ENCODE peak calls at places on chromosomes 3 and 15, in ten cellular contexts. K, G, F, X, Q, A, I, L, R and J are unnamed samples.

GRCh38 chr3:49721165-49721860 is 1.8 kb upstream of the AMIGO3 start:
- DNase-seq in K (no peak), G (no peak), F (no peak), X (no peak), Q (no peak), A (no peak), I (peak), L (no peak), R (no peak), J (no peak)

GRCh38 chr3:97838393-97838792 is 16.6 kb downstream of the CRYBG3 start:
- DNase-seq in K (no peak), G (no peak), F (no peak), X (no peak), Q (no peak), A (no peak), I (no peak), L (no peak), R (no peak), J (no peak)

GRCh38 chr3:129211772-129212171 is 28.1 kb upstream of the CNBP start:
- DNase-seq in K (peak), G (peak), F (peak), X (no peak), Q (peak), A (no peak), I (peak), L (peak), R (peak), J (peak)

GRCh38 chr3:158770254-158771017 is 31.4 kb upstream of the MFSD1 start:
- DNase-seq in K (no peak), G (peak), F (no peak), X (no peak), Q (no peak), A (no peak), I (no peak), L (no peak), R (no peak), J (no peak)

GRCh38 chr3:120503727-120504616 is 53.2 kb upstream of the FSTL1 start:
- DNase-seq in K (no peak), G (no peak), F (no peak), X (no peak), Q (no peak), A (no peak), I (no peak), L (no peak), R (no peak), J (no peak)

GRCh38 chr3:171088984-171089754 is 62.6 kb upstream of the SLC2A2 start:
- DNase-seq in K (no peak), G (peak), F (no peak), X (peak), Q (no peak), A (no peak), I (no peak), L (no peak), R (no peak), J (no peak)

GRCh38 chr15:50880651-50881114 is 27.8 kb upstream of the AP4E1 start:
- DNase-seq in K (no peak), G (peak), F (no peak), X (no peak), Q (no peak), A (no peak), I (no peak), L (no peak), R (no peak), J (no peak)

GRCh38 chr3:67000006-67000405 is 1.9 kb downstream of the KBTBD8 start:
- DNase-seq in K (no peak), G (peak), F (no peak), X (no peak), Q (no peak), A (no peak), I (no peak), L (no peak), R (no peak), J (peak)

GRCh38 chr3:3127432-3128010 is 781 bp downstream of the TRNT1 start:
- DNase-seq in K (no peak), G (peak), F (no peak), X (no peak), Q (peak), A (peak), I (no peak), L (peak), R (no peak), J (no peak)

GRCh38 chr3:62211675-62212429 is 161.5 kb downstream of the FEZF2 start:
- DNase-seq in K (no peak), G (no peak), F (no peak), X (no peak), Q (peak), A (no peak), I (no peak), L (peak), R (no peak), J (no peak)
- TF ChIP-seq CTCF in K (no peak), G (no peak), F (no peak), X (no peak), Q (no peak), A (no peak), I (no peak), L (no peak), R (no peak), J (no peak)

DNA sequence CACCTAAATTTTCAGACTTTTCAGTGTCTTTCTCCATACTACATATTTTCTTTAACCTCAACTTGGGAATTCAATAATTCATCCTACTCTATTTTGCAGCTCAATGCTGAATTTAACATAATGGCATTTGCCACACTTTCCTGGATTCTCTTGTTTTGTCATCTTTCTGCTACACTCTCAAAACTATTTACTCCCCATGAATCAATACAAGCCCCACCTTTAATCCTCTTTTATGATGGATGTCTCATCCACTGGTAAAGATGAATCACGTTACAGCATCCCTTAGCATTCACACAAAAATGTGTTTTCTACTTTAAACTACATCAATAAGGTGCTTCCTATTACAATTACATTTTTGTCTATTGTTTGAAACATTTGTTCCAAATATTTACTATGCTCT is 19.6 kb upstream of the CHMP2B start:
- DNase-seq in K (no peak), G (peak), F (no peak), X (no peak), Q (no peak), A (no peak), I (no peak), L (peak), R (no peak), J (no peak)
- TF ChIP-seq CTCF in K (no peak), G (no peak), F (no peak), X (no peak), Q (no peak), A (no peak), I (no peak), L (no peak), R (no peak), J (no peak)

DNA sequence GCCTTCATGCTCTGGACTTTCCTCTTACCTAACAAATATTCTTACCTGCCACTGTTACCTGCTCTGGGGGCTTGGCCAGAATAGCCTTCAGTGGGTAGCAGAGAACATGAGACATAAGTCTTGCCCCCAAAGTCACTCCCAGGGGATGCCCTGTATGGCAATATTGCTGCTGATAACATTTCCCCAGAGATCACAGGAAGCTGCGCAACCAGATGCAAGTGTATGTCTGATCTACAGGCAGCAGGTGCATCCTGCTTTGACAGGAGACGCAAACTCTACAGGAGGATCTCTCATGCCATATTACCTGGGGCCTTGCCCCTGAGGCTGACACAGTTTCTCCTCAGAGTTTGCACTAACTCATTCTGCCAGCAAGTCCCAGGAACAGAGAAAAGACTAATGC is 174.4 kb upstream of the LPP start:
- DNase-seq in K (no peak), G (no peak), F (peak), X (no peak), Q (no peak), A (no peak), I (no peak), L (no peak), R (no peak), J (no peak)
- TF ChIP-seq CTCF in K (no peak), G (no peak), F (no peak), X (no peak), Q (no peak), A (no peak), I (no peak), L (no peak), R (no peak), J (no peak)

GRCh38 chr3:146382386-146382785 is 87.0 kb downstream of the PLSCR2 start:
- DNase-seq in K (no peak), G (peak), F (no peak), X (peak), Q (peak), A (no peak), I (no peak), L (peak), R (no peak), J (no peak)
- TF ChIP-seq CTCF in K (no peak), G (no peak), F (no peak), X (peak), Q (peak), A (no peak), I (no peak), L (peak), R (no peak), J (no peak)

DNA sequence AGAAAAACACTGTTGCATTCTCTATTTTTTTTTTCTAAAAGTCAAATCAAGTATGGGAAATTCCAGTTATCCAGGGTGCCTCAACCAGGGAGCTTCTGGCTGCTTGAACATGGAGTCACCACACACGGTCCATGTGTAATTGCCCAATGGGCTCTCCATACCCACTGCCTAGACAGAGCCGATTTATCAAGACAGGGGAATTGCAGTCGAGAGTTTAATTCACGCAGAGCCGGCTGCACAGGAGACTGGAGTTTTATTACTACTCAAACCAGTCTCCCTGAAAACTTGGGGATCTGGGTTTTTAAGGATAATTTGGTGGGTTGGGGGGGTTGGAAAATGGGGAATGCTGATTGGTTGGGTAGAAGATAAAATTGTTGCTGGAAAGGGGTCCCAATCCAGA is 149.8 kb downstream of the TJP1 start:
- DNase-seq in K (no peak), G (no peak), F (no peak), X (no peak), Q (no peak), A (no peak), I (peak), L (no peak), R (no peak), J (no peak)
- TF ChIP-seq CTCF in K (no peak), G (no peak), F (no peak), X (no peak), Q (no peak), A (no peak), I (no peak), L (no peak), R (no peak), J (no peak)

GRCh38 chr3:155270485-155271342 is 22.8 kb downstream of the STRIT1 start:
- DNase-seq in K (no peak), G (peak), F (no peak), X (no peak), Q (no peak), A (no peak), I (no peak), L (no peak), R (no peak), J (no peak)
- TF ChIP-seq CTCF in K (no peak), G (no peak), F (no peak), X (no peak), Q (no peak), A (no peak), I (no peak), L (no peak), R (no peak), J (no peak)

DNA sequence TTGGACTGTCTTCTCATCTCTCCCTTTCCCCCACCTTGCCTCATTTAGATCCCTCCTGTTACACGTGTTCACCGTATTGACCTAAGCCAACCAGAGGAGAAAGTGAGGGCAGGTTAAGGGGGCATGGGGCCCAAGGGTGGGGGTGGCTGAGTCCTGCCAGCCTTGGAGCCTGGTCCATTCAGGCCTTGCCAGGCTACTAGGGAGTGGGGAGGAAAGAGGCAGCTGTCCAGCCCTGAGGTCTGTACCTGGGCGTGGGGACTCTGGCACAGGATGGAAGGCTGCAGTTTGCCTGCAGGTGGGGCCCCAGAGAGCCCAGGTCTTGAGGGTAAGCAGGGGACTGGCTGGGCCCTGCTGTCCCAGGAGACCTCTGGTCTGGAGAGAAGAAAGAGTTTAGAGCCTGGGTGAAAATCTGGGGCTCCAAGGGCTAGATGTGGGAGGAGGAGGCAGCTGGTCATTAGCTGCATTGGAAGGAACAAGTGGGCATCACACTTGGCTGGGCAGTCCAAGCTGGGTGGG is 108.3 kb downstream of the OXNAD1 start:
- DNase-seq in K (no peak), G (no peak), F (no peak), X (no peak), Q (no peak), A (no peak), I (no peak), L (no peak), R (no peak), J (no peak)
- TF ChIP-seq CTCF in K (no peak), G (no peak), F (no peak), X (no peak), Q (no peak), A (no peak), I (no peak), L (no peak), R (no peak), J (no peak)